ENCODE peak calls at places on chromosomes 4 and X, in ten cellular contexts. One of them, this sample, is unnamed.

GRCh38 chr4:139214039-139214534 is 37.1 kb upstream of the ELF2 start:
- DNase-seq in C1 segment of cervical spinal cord: no peak
- DNase-seq in osteoblast: no peak
- DNase-seq in pancreas: peak
- DNase-seq in tibial nerve: peak
- DNase-seq in activated T-cell treated with anti-CD3 and anti-CD28 coated beads for 24 hours: no peak
- DNase-seq in suprapubic skin: no peak
- DNase-seq in GM12891: peak
- DNase-seq in KBM-7: peak
- DNase-seq in EH: peak
- DNase-seq in this sample: no peak

GRCh38 chr4:113759696-113760093 is 1.8 kb downstream of the CAMK2D start:
- DNase-seq in C1 segment of cervical spinal cord: no peak
- DNase-seq in osteoblast: no peak
- DNase-seq in pancreas: no peak
- DNase-seq in tibial nerve: no peak
- DNase-seq in activated T-cell treated with anti-CD3 and anti-CD28 coated beads for 24 hours: no peak
- DNase-seq in suprapubic skin: no peak
- DNase-seq in GM12891: no peak
- DNase-seq in KBM-7: no peak
- DNase-seq in EH: peak
- DNase-seq in this sample: no peak

GRCh38 chrX:125646195-125646594 is 326.5 kb downstream of the TEX13C start:
- DNase-seq in C1 segment of cervical spinal cord: no peak
- DNase-seq in osteoblast: no peak
- DNase-seq in pancreas: no peak
- DNase-seq in tibial nerve: no peak
- DNase-seq in activated T-cell treated with anti-CD3 and anti-CD28 coated beads for 24 hours: no peak
- DNase-seq in suprapubic skin: no peak
- DNase-seq in GM12891: no peak
- DNase-seq in KBM-7: peak
- DNase-seq in EH: no peak
- DNase-seq in this sample: no peak

GRCh38 chr4:67684839-67685531 is 16.0 kb downstream of the UBA6 start:
- DNase-seq in C1 segment of cervical spinal cord: no peak
- DNase-seq in osteoblast: peak
- DNase-seq in pancreas: no peak
- DNase-seq in tibial nerve: no peak
- DNase-seq in activated T-cell treated with anti-CD3 and anti-CD28 coated beads for 24 hours: no peak
- DNase-seq in suprapubic skin: no peak
- DNase-seq in GM12891: no peak
- DNase-seq in KBM-7: no peak
- DNase-seq in EH: peak
- DNase-seq in this sample: no peak

GRCh38 chrX:76555816-76556215 is 128.3 kb downstream of the MAGEE1 start:
- DNase-seq in C1 segment of cervical spinal cord: no peak
- DNase-seq in osteoblast: peak
- DNase-seq in pancreas: no peak
- DNase-seq in tibial nerve: no peak
- DNase-seq in activated T-cell treated with anti-CD3 and anti-CD28 coated beads for 24 hours: no peak
- DNase-seq in suprapubic skin: no peak
- DNase-seq in GM12891: peak
- DNase-seq in KBM-7: peak
- DNase-seq in EH: peak
- DNase-seq in this sample: peak

GRCh38 chr4:29553842-29554241 is 1166.3 kb upstream of the PCDH7 start:
- DNase-seq in C1 segment of cervical spinal cord: no peak
- DNase-seq in osteoblast: no peak
- DNase-seq in pancreas: no peak
- DNase-seq in tibial nerve: no peak
- DNase-seq in activated T-cell treated with anti-CD3 and anti-CD28 coated beads for 24 hours: no peak
- DNase-seq in suprapubic skin: no peak
- DNase-seq in GM12891: no peak
- DNase-seq in KBM-7: no peak
- DNase-seq in EH: no peak
- DNase-seq in this sample: no peak

GRCh38 chr4:7206856-7207567 is 14.7 kb downstream of the SORCS2 start:
- DNase-seq in C1 segment of cervical spinal cord: peak
- DNase-seq in osteoblast: peak
- DNase-seq in pancreas: peak
- DNase-seq in tibial nerve: peak
- DNase-seq in activated T-cell treated with anti-CD3 and anti-CD28 coated beads for 24 hours: no peak
- DNase-seq in suprapubic skin: no peak
- DNase-seq in GM12891: no peak
- DNase-seq in KBM-7: no peak
- DNase-seq in EH: peak
- DNase-seq in this sample: no peak

GRCh38 chr4:155008389-155008788 is 200.0 kb upstream of the NPY2R start:
- DNase-seq in C1 segment of cervical spinal cord: no peak
- DNase-seq in osteoblast: no peak
- DNase-seq in pancreas: no peak
- DNase-seq in tibial nerve: no peak
- DNase-seq in activated T-cell treated with anti-CD3 and anti-CD28 coated beads for 24 hours: no peak
- DNase-seq in suprapubic skin: no peak
- DNase-seq in GM12891: no peak
- DNase-seq in KBM-7: no peak
- DNase-seq in EH: no peak
- DNase-seq in this sample: no peak

GRCh38 chr4:80201326-80202151 is 4.2 kb downstream of the PRDM8 start:
- DNase-seq in C1 segment of cervical spinal cord: no peak
- DNase-seq in osteoblast: peak
- DNase-seq in pancreas: no peak
- DNase-seq in tibial nerve: no peak
- DNase-seq in activated T-cell treated with anti-CD3 and anti-CD28 coated beads for 24 hours: peak
- DNase-seq in suprapubic skin: no peak
- DNase-seq in GM12891: no peak
- DNase-seq in KBM-7: peak
- DNase-seq in EH: peak
- DNase-seq in this sample: no peak

GRCh38 chrX:149248073-149248625 is 257.0 kb downstream of the IDS start:
- DNase-seq in C1 segment of cervical spinal cord: no peak
- DNase-seq in osteoblast: no peak
- DNase-seq in pancreas: no peak
- DNase-seq in tibial nerve: no peak
- DNase-seq in activated T-cell treated with anti-CD3 and anti-CD28 coated beads for 24 hours: no peak
- DNase-seq in suprapubic skin: no peak
- DNase-seq in GM12891: no peak
- DNase-seq in KBM-7: no peak
- DNase-seq in EH: no peak
- DNase-seq in this sample: no peak

GRCh38 chrX:1442016-1442665 is 10.6 kb downstream of the ASMTL start:
- DNase-seq in C1 segment of cervical spinal cord: no peak
- DNase-seq in osteoblast: no peak
- DNase-seq in pancreas: peak
- DNase-seq in tibial nerve: no peak
- DNase-seq in activated T-cell treated with anti-CD3 and anti-CD28 coated beads for 24 hours: no peak
- DNase-seq in suprapubic skin: peak
- DNase-seq in GM12891: no peak
- DNase-seq in KBM-7: no peak
- DNase-seq in EH: no peak
- DNase-seq in this sample: no peak

GRCh38 chr4:1347410-1347864 is 429 bp downstream of the UVSSA start:
- DNase-seq in C1 segment of cervical spinal cord: no peak
- DNase-seq in osteoblast: peak
- DNase-seq in pancreas: peak
- DNase-seq in tibial nerve: peak
- DNase-seq in activated T-cell treated with anti-CD3 and anti-CD28 coated beads for 24 hours: peak
- DNase-seq in suprapubic skin: peak
- DNase-seq in GM12891: peak
- DNase-seq in KBM-7: peak
- DNase-seq in EH: peak
- DNase-seq in this sample: peak

GRCh38 chr4:1542516-1543320 is 136.5 kb upstream of the NKX1-1 start:
- DNase-seq in C1 segment of cervical spinal cord: no peak
- DNase-seq in osteoblast: no peak
- DNase-seq in pancreas: no peak
- DNase-seq in tibial nerve: no peak
- DNase-seq in activated T-cell treated with anti-CD3 and anti-CD28 coated beads for 24 hours: no peak
- DNase-seq in suprapubic skin: no peak
- DNase-seq in GM12891: no peak
- DNase-seq in KBM-7: no peak
- DNase-seq in EH: no peak
- DNase-seq in this sample: no peak

GRCh38 chr4:8568068-8568668 is 12.0 kb upstream of the GPR78 start:
- DNase-seq in C1 segment of cervical spinal cord: no peak
- DNase-seq in osteoblast: peak
- DNase-seq in pancreas: no peak
- DNase-seq in tibial nerve: no peak
- DNase-seq in activated T-cell treated with anti-CD3 and anti-CD28 coated beads for 24 hours: no peak
- DNase-seq in suprapubic skin: no peak
- DNase-seq in GM12891: no peak
- DNase-seq in KBM-7: no peak
- DNase-seq in EH: peak
- DNase-seq in this sample: no peak

GRCh38 chr4:101355246-101355645 is 7.9 kb upstream of the PPP3CA start:
- DNase-seq in C1 segment of cervical spinal cord: no peak
- DNase-seq in osteoblast: no peak
- DNase-seq in pancreas: no peak
- DNase-seq in tibial nerve: no peak
- DNase-seq in activated T-cell treated with anti-CD3 and anti-CD28 coated beads for 24 hours: no peak
- DNase-seq in suprapubic skin: no peak
- DNase-seq in GM12891: no peak
- DNase-seq in KBM-7: no peak
- DNase-seq in EH: no peak
- DNase-seq in this sample: no peak

GRCh38 chrX:124534530-124534929 is 188.2 kb downstream of the SH2D1A start:
- DNase-seq in C1 segment of cervical spinal cord: no peak
- DNase-seq in osteoblast: no peak
- DNase-seq in pancreas: no peak
- DNase-seq in tibial nerve: no peak
- DNase-seq in activated T-cell treated with anti-CD3 and anti-CD28 coated beads for 24 hours: no peak
- DNase-seq in suprapubic skin: no peak
- DNase-seq in GM12891: no peak
- DNase-seq in KBM-7: no peak
- DNase-seq in EH: no peak
- DNase-seq in this sample: no peak

GRCh38 chrX:906586-906985 is 276.0 kb downstream of the SHOX start:
- DNase-seq in C1 segment of cervical spinal cord: no peak
- DNase-seq in osteoblast: no peak
- DNase-seq in pancreas: no peak
- DNase-seq in tibial nerve: no peak
- DNase-seq in activated T-cell treated with anti-CD3 and anti-CD28 coated beads for 24 hours: no peak
- DNase-seq in suprapubic skin: no peak
- DNase-seq in GM12891: no peak
- DNase-seq in KBM-7: no peak
- DNase-seq in EH: peak
- DNase-seq in this sample: no peak

GRCh38 chr4:3516836-3517730 is 15.1 kb downstream of the LRPAP1 start:
- DNase-seq in C1 segment of cervical spinal cord: no peak
- DNase-seq in osteoblast: no peak
- DNase-seq in pancreas: no peak
- DNase-seq in tibial nerve: no peak
- DNase-seq in activated T-cell treated with anti-CD3 and anti-CD28 coated beads for 24 hours: no peak
- DNase-seq in suprapubic skin: no peak
- DNase-seq in GM12891: no peak
- DNase-seq in KBM-7: no peak
- DNase-seq in EH: no peak
- DNase-seq in this sample: no peak

GRCh38 chrX:72381439-72382198 is 75.9 kb upstream of the CITED1 start:
- DNase-seq in C1 segment of cervical spinal cord: no peak
- DNase-seq in osteoblast: no peak
- DNase-seq in pancreas: no peak
- DNase-seq in tibial nerve: no peak
- DNase-seq in activated T-cell treated with anti-CD3 and anti-CD28 coated beads for 24 hours: no peak
- DNase-seq in suprapubic skin: no peak
- DNase-seq in GM12891: no peak
- DNase-seq in KBM-7: peak
- DNase-seq in EH: no peak
- DNase-seq in this sample: no peak

GRCh38 chr4:67988986-67989385 is 25.7 kb upstream of the TMPRSS11A start:
- DNase-seq in C1 segment of cervical spinal cord: no peak
- DNase-seq in osteoblast: no peak
- DNase-seq in pancreas: no peak
- DNase-seq in tibial nerve: no peak
- DNase-seq in activated T-cell treated with anti-CD3 and anti-CD28 coated beads for 24 hours: no peak
- DNase-seq in suprapubic skin: no peak
- DNase-seq in GM12891: no peak
- DNase-seq in KBM-7: no peak
- DNase-seq in EH: no peak
- DNase-seq in this sample: no peak

GRCh38 chrX:118528089-118528753 is 32.6 kb downstream of the DOCK11 start:
- DNase-seq in C1 segment of cervical spinal cord: no peak
- DNase-seq in osteoblast: no peak
- DNase-seq in pancreas: no peak
- DNase-seq in tibial nerve: no peak
- DNase-seq in activated T-cell treated with anti-CD3 and anti-CD28 coated beads for 24 hours: peak
- DNase-seq in suprapubic skin: no peak
- DNase-seq in GM12891: no peak
- DNase-seq in KBM-7: peak
- DNase-seq in EH: no peak
- DNase-seq in this sample: no peak

GRCh38 chr4:89306486-89307184 is 965 bp downstream of the GPRIN3 start:
- DNase-seq in C1 segment of cervical spinal cord: no peak
- DNase-seq in osteoblast: no peak
- DNase-seq in pancreas: no peak
- DNase-seq in tibial nerve: no peak
- DNase-seq in activated T-cell treated with anti-CD3 and anti-CD28 coated beads for 24 hours: no peak
- DNase-seq in suprapubic skin: no peak
- DNase-seq in GM12891: no peak
- DNase-seq in KBM-7: no peak
- DNase-seq in EH: no peak
- DNase-seq in this sample: no peak

GRCh38 chr4:24229976-24230375 is 340.1 kb upstream of the PPARGC1A start:
- DNase-seq in C1 segment of cervical spinal cord: no peak
- DNase-seq in osteoblast: no peak
- DNase-seq in pancreas: no peak
- DNase-seq in tibial nerve: no peak
- DNase-seq in activated T-cell treated with anti-CD3 and anti-CD28 coated beads for 24 hours: no peak
- DNase-seq in suprapubic skin: no peak
- DNase-seq in GM12891: no peak
- DNase-seq in KBM-7: no peak
- DNase-seq in EH: peak
- DNase-seq in this sample: no peak

GRCh38 chr4:18039113-18039512 is 17.6 kb upstream of the LCORL start:
- DNase-seq in C1 segment of cervical spinal cord: no peak
- DNase-seq in osteoblast: no peak
- DNase-seq in pancreas: no peak
- DNase-seq in tibial nerve: no peak
- DNase-seq in activated T-cell treated with anti-CD3 and anti-CD28 coated beads for 24 hours: no peak
- DNase-seq in suprapubic skin: no peak
- DNase-seq in GM12891: no peak
- DNase-seq in KBM-7: no peak
- DNase-seq in EH: no peak
- DNase-seq in this sample: no peak

GRCh38 chrX:141902366-141902765 is 1.3 kb upstream of the MAGEC1 start:
- DNase-seq in C1 segment of cervical spinal cord: no peak
- DNase-seq in osteoblast: no peak
- DNase-seq in pancreas: no peak
- DNase-seq in tibial nerve: no peak
- DNase-seq in activated T-cell treated with anti-CD3 and anti-CD28 coated beads for 24 hours: no peak
- DNase-seq in suprapubic skin: no peak
- DNase-seq in GM12891: no peak
- DNase-seq in KBM-7: no peak
- DNase-seq in EH: peak
- DNase-seq in this sample: no peak

GRCh38 chr4:23091674-23092073 is 398.9 kb downstream of the GBA3 start:
- DNase-seq in C1 segment of cervical spinal cord: no peak
- DNase-seq in osteoblast: no peak
- DNase-seq in pancreas: no peak
- DNase-seq in tibial nerve: no peak
- DNase-seq in activated T-cell treated with anti-CD3 and anti-CD28 coated beads for 24 hours: no peak
- DNase-seq in suprapubic skin: no peak
- DNase-seq in GM12891: no peak
- DNase-seq in KBM-7: peak
- DNase-seq in EH: no peak
- DNase-seq in this sample: no peak

GRCh38 chrX:16465081-16465876 is 184.7 kb upstream of the S100G start:
- DNase-seq in C1 segment of cervical spinal cord: no peak
- DNase-seq in osteoblast: peak
- DNase-seq in pancreas: no peak
- DNase-seq in tibial nerve: no peak
- DNase-seq in activated T-cell treated with anti-CD3 and anti-CD28 coated beads for 24 hours: no peak
- DNase-seq in suprapubic skin: no peak
- DNase-seq in GM12891: no peak
- DNase-seq in KBM-7: no peak
- DNase-seq in EH: peak
- DNase-seq in this sample: no peak

GRCh38 chr4:1843852-1844251 is 12.1 kb downstream of the LETM1 start:
- DNase-seq in C1 segment of cervical spinal cord: no peak
- DNase-seq in osteoblast: peak
- DNase-seq in pancreas: no peak
- DNase-seq in tibial nerve: peak
- DNase-seq in activated T-cell treated with anti-CD3 and anti-CD28 coated beads for 24 hours: no peak
- DNase-seq in suprapubic skin: no peak
- DNase-seq in GM12891: no peak
- DNase-seq in KBM-7: no peak
- DNase-seq in EH: no peak
- DNase-seq in this sample: no peak

This sample was measured in endothelial cell.